ENCODE peak calls at places on chromosome 9, in eight cellular contexts. One of them, this sample, is unnamed.
A peak's percentile ranks its signal among the peaks of the same experiment; 100 is the strongest.

GRCh38 chr9:115250646-115251045 is 132.7 kb upstream of the TNC start:
- DNase-seq in esophagus squamous epithelium: no peak
- DNase-seq in dorsolateral prefrontal cortex: no peak
- DNase-seq in GM04504: peak; percentile 84
- DNase-seq in activated CD8-positive, alpha-beta memory T cell treated with anti-CD3 and anti-CD28 coated beads for 24 hours: no peak
- DNase-seq in SIG-M5: no peak
- DNase-seq in hippocampal formation: no peak
- DNase-seq in stimulated activated CD4-positive, alpha-beta T cell treated with anti-CD3 and anti-CD28 coated beads, TNF-alpha, amount 100 ng/mL, for 1 hour: no peak
- DNase-seq in this sample: no peak

GRCh38 chr9:125674981-125675973 is 31.7 kb downstream of the MAPKAP1 start:
- DNase-seq in SIG-M5: no peak
- DNase-seq in hippocampal formation: no peak
- DNase-seq in stimulated activated CD4-positive, alpha-beta T cell treated with anti-CD3 and anti-CD28 coated beads, TNF-alpha, amount 100 ng/mL, for 1 hour: no peak
- DNase-seq in activated CD8-positive, alpha-beta memory T cell treated with anti-CD3 and anti-CD28 coated beads for 24 hours: no peak
- DNase-seq in GM04504: no peak
- DNase-seq in dorsolateral prefrontal cortex: no peak
- DNase-seq in esophagus squamous epithelium: no peak
- DNase-seq in this sample: no peak

GRCh38 chr9:95433096-95433852 is 83.5 kb downstream of the PTCH1 start:
- DNase-seq in activated CD8-positive, alpha-beta memory T cell treated with anti-CD3 and anti-CD28 coated beads for 24 hours: no peak
- DNase-seq in SIG-M5: no peak
- DNase-seq in dorsolateral prefrontal cortex: no peak
- DNase-seq in hippocampal formation: no peak
- DNase-seq in stimulated activated CD4-positive, alpha-beta T cell treated with anti-CD3 and anti-CD28 coated beads, TNF-alpha, amount 100 ng/mL, for 1 hour: no peak
- DNase-seq in GM04504: no peak
- DNase-seq in esophagus squamous epithelium: no peak
- DNase-seq in this sample: no peak

GRCh38 chr9:93092171-93092991 is 3.6 kb upstream of the CARD19 start:
- DNase-seq in SIG-M5: no peak
- DNase-seq in GM04504: no peak
- DNase-seq in activated CD8-positive, alpha-beta memory T cell treated with anti-CD3 and anti-CD28 coated beads for 24 hours: peak; percentile 53
- DNase-seq in stimulated activated CD4-positive, alpha-beta T cell treated with anti-CD3 and anti-CD28 coated beads, TNF-alpha, amount 100 ng/mL, for 1 hour: no peak
- DNase-seq in hippocampal formation: no peak
- DNase-seq in dorsolateral prefrontal cortex: no peak
- DNase-seq in esophagus squamous epithelium: no peak
- DNase-seq in this sample: peak; percentile 43

GRCh38 chr9:33637881-33638280 is 113.8 kb downstream of the ANKRD18B start:
- DNase-seq in dorsolateral prefrontal cortex: no peak
- DNase-seq in activated CD8-positive, alpha-beta memory T cell treated with anti-CD3 and anti-CD28 coated beads for 24 hours: no peak
- DNase-seq in GM04504: no peak
- DNase-seq in SIG-M5: no peak
- DNase-seq in hippocampal formation: no peak
- DNase-seq in esophagus squamous epithelium: no peak
- DNase-seq in stimulated activated CD4-positive, alpha-beta T cell treated with anti-CD3 and anti-CD28 coated beads, TNF-alpha, amount 100 ng/mL, for 1 hour: no peak
- DNase-seq in this sample: no peak

GRCh38 chr9:87167161-87167560 is 219.9 kb upstream of the GAS1 start:
- DNase-seq in SIG-M5: no peak
- DNase-seq in hippocampal formation: no peak
- DNase-seq in stimulated activated CD4-positive, alpha-beta T cell treated with anti-CD3 and anti-CD28 coated beads, TNF-alpha, amount 100 ng/mL, for 1 hour: no peak
- DNase-seq in activated CD8-positive, alpha-beta memory T cell treated with anti-CD3 and anti-CD28 coated beads for 24 hours: no peak
- DNase-seq in dorsolateral prefrontal cortex: no peak
- DNase-seq in GM04504: no peak
- DNase-seq in esophagus squamous epithelium: no peak
- DNase-seq in this sample: no peak

GRCh38 chr9:89868100-89868499 is 263.3 kb downstream of the GADD45G start:
- DNase-seq in stimulated activated CD4-positive, alpha-beta T cell treated with anti-CD3 and anti-CD28 coated beads, TNF-alpha, amount 100 ng/mL, for 1 hour: no peak
- DNase-seq in hippocampal formation: no peak
- DNase-seq in activated CD8-positive, alpha-beta memory T cell treated with anti-CD3 and anti-CD28 coated beads for 24 hours: no peak
- DNase-seq in esophagus squamous epithelium: no peak
- DNase-seq in GM04504: no peak
- DNase-seq in dorsolateral prefrontal cortex: no peak
- DNase-seq in SIG-M5: no peak
- DNase-seq in this sample: no peak

GRCh38 chr9:70363760-70364159 is 50.7 kb downstream of the KLF9 start:
- DNase-seq in esophagus squamous epithelium: no peak
- DNase-seq in dorsolateral prefrontal cortex: no peak
- DNase-seq in hippocampal formation: no peak
- DNase-seq in activated CD8-positive, alpha-beta memory T cell treated with anti-CD3 and anti-CD28 coated beads for 24 hours: no peak
- DNase-seq in SIG-M5: no peak
- DNase-seq in stimulated activated CD4-positive, alpha-beta T cell treated with anti-CD3 and anti-CD28 coated beads, TNF-alpha, amount 100 ng/mL, for 1 hour: no peak
- DNase-seq in GM04504: no peak
- DNase-seq in this sample: no peak

GRCh38 chr9:124363326-124364096 is 51.7 kb downstream of the PSMB7 start:
- DNase-seq in SIG-M5: no peak
- DNase-seq in dorsolateral prefrontal cortex: no peak
- DNase-seq in activated CD8-positive, alpha-beta memory T cell treated with anti-CD3 and anti-CD28 coated beads for 24 hours: no peak
- DNase-seq in stimulated activated CD4-positive, alpha-beta T cell treated with anti-CD3 and anti-CD28 coated beads, TNF-alpha, amount 100 ng/mL, for 1 hour: no peak
- DNase-seq in esophagus squamous epithelium: no peak
- DNase-seq in hippocampal formation: no peak
- DNase-seq in GM04504: no peak
- DNase-seq in this sample: no peak

GRCh38 chr9:134025606-134026541 is 593 bp downstream of the BRD3OS start:
- DNase-seq in GM04504: peak; percentile 10
- DNase-seq in SIG-M5: no peak
- DNase-seq in activated CD8-positive, alpha-beta memory T cell treated with anti-CD3 and anti-CD28 coated beads for 24 hours: peak; percentile 81
- DNase-seq in esophagus squamous epithelium: peak; percentile 26
- DNase-seq in stimulated activated CD4-positive, alpha-beta T cell treated with anti-CD3 and anti-CD28 coated beads, TNF-alpha, amount 100 ng/mL, for 1 hour: peak; percentile 12
- DNase-seq in hippocampal formation: no peak
- DNase-seq in dorsolateral prefrontal cortex: no peak
- DNase-seq in this sample: peak; percentile 66

GRCh38 chr9:92393686-92394085 is 10.7 kb downstream of the OGN start:
- DNase-seq in hippocampal formation: no peak
- DNase-seq in activated CD8-positive, alpha-beta memory T cell treated with anti-CD3 and anti-CD28 coated beads for 24 hours: no peak
- DNase-seq in dorsolateral prefrontal cortex: no peak
- DNase-seq in SIG-M5: no peak
- DNase-seq in stimulated activated CD4-positive, alpha-beta T cell treated with anti-CD3 and anti-CD28 coated beads, TNF-alpha, amount 100 ng/mL, for 1 hour: no peak
- DNase-seq in esophagus squamous epithelium: no peak
- DNase-seq in GM04504: no peak
- DNase-seq in this sample: no peak

GRCh38 chr9:135471751-135472640 is 7.6 kb upstream of the PPP1R26 start:
- DNase-seq in hippocampal formation: no peak
- DNase-seq in stimulated activated CD4-positive, alpha-beta T cell treated with anti-CD3 and anti-CD28 coated beads, TNF-alpha, amount 100 ng/mL, for 1 hour: no peak
- DNase-seq in activated CD8-positive, alpha-beta memory T cell treated with anti-CD3 and anti-CD28 coated beads for 24 hours: no peak
- DNase-seq in dorsolateral prefrontal cortex: no peak
- DNase-seq in SIG-M5: no peak
- DNase-seq in GM04504: no peak
- DNase-seq in esophagus squamous epithelium: no peak
- DNase-seq in this sample: no peak

GRCh38 chr9:126491256-126491879 is 122.4 kb upstream of the LMX1B start:
- DNase-seq in dorsolateral prefrontal cortex: no peak
- DNase-seq in stimulated activated CD4-positive, alpha-beta T cell treated with anti-CD3 and anti-CD28 coated beads, TNF-alpha, amount 100 ng/mL, for 1 hour: peak; percentile 20
- DNase-seq in esophagus squamous epithelium: no peak
- DNase-seq in activated CD8-positive, alpha-beta memory T cell treated with anti-CD3 and anti-CD28 coated beads for 24 hours: no peak
- DNase-seq in SIG-M5: no peak
- DNase-seq in hippocampal formation: peak; percentile 34
- DNase-seq in GM04504: peak; percentile 27
- DNase-seq in this sample: no peak

GRCh38 chr9:6197330-6197729 is 18.3 kb upstream of the IL33 start:
- DNase-seq in dorsolateral prefrontal cortex: no peak
- DNase-seq in stimulated activated CD4-positive, alpha-beta T cell treated with anti-CD3 and anti-CD28 coated beads, TNF-alpha, amount 100 ng/mL, for 1 hour: no peak
- DNase-seq in esophagus squamous epithelium: no peak
- DNase-seq in SIG-M5: no peak
- DNase-seq in GM04504: no peak
- DNase-seq in activated CD8-positive, alpha-beta memory T cell treated with anti-CD3 and anti-CD28 coated beads for 24 hours: no peak
- DNase-seq in hippocampal formation: no peak
- DNase-seq in this sample: no peak

GRCh38 chr9:84563691-84564090 is 105.8 kb upstream of the NTRK2 start:
- DNase-seq in esophagus squamous epithelium: no peak
- DNase-seq in GM04504: no peak
- DNase-seq in hippocampal formation: no peak
- DNase-seq in stimulated activated CD4-positive, alpha-beta T cell treated with anti-CD3 and anti-CD28 coated beads, TNF-alpha, amount 100 ng/mL, for 1 hour: no peak
- DNase-seq in activated CD8-positive, alpha-beta memory T cell treated with anti-CD3 and anti-CD28 coated beads for 24 hours: no peak
- DNase-seq in SIG-M5: no peak
- DNase-seq in dorsolateral prefrontal cortex: no peak
- DNase-seq in this sample: no peak

GRCh38 chr9:2257530-2257929 is 242.4 kb downstream of the SMARCA2 start:
- DNase-seq in stimulated activated CD4-positive, alpha-beta T cell treated with anti-CD3 and anti-CD28 coated beads, TNF-alpha, amount 100 ng/mL, for 1 hour: no peak
- DNase-seq in GM04504: no peak
- DNase-seq in esophagus squamous epithelium: no peak
- DNase-seq in hippocampal formation: no peak
- DNase-seq in dorsolateral prefrontal cortex: no peak
- DNase-seq in activated CD8-positive, alpha-beta memory T cell treated with anti-CD3 and anti-CD28 coated beads for 24 hours: no peak
- DNase-seq in SIG-M5: no peak
- DNase-seq in this sample: no peak

GRCh38 chr9:134710271-134710540 is 68.6 kb downstream of the COL5A1 start:
- DNase-seq in dorsolateral prefrontal cortex: no peak
- DNase-seq in hippocampal formation: no peak
- DNase-seq in GM04504: no peak
- DNase-seq in esophagus squamous epithelium: no peak
- DNase-seq in activated CD8-positive, alpha-beta memory T cell treated with anti-CD3 and anti-CD28 coated beads for 24 hours: no peak
- DNase-seq in stimulated activated CD4-positive, alpha-beta T cell treated with anti-CD3 and anti-CD28 coated beads, TNF-alpha, amount 100 ng/mL, for 1 hour: no peak
- DNase-seq in SIG-M5: no peak
- DNase-seq in this sample: no peak

GRCh38 chr9:110753734-110754231 is 85.2 kb downstream of the MUSK start:
- DNase-seq in GM04504: no peak
- DNase-seq in esophagus squamous epithelium: no peak
- DNase-seq in stimulated activated CD4-positive, alpha-beta T cell treated with anti-CD3 and anti-CD28 coated beads, TNF-alpha, amount 100 ng/mL, for 1 hour: no peak
- DNase-seq in hippocampal formation: no peak
- DNase-seq in activated CD8-positive, alpha-beta memory T cell treated with anti-CD3 and anti-CD28 coated beads for 24 hours: no peak
- DNase-seq in dorsolateral prefrontal cortex: no peak
- DNase-seq in SIG-M5: no peak
- DNase-seq in this sample: no peak

GRCh38 chr9:77514886-77515711 is 133.0 kb downstream of the GNA14 start:
- DNase-seq in hippocampal formation: no peak
- DNase-seq in stimulated activated CD4-positive, alpha-beta T cell treated with anti-CD3 and anti-CD28 coated beads, TNF-alpha, amount 100 ng/mL, for 1 hour: no peak
- DNase-seq in GM04504: peak; percentile 58
- DNase-seq in SIG-M5: no peak
- DNase-seq in dorsolateral prefrontal cortex: no peak
- DNase-seq in esophagus squamous epithelium: no peak
- DNase-seq in activated CD8-positive, alpha-beta memory T cell treated with anti-CD3 and anti-CD28 coated beads for 24 hours: no peak
- DNase-seq in this sample: no peak

GRCh38 chr9:129701054-129701453 is 35.6 kb downstream of the PRRX2 start:
- DNase-seq in SIG-M5: no peak
- DNase-seq in stimulated activated CD4-positive, alpha-beta T cell treated with anti-CD3 and anti-CD28 coated beads, TNF-alpha, amount 100 ng/mL, for 1 hour: no peak
- DNase-seq in GM04504: no peak
- DNase-seq in activated CD8-positive, alpha-beta memory T cell treated with anti-CD3 and anti-CD28 coated beads for 24 hours: no peak
- DNase-seq in dorsolateral prefrontal cortex: no peak
- DNase-seq in esophagus squamous epithelium: no peak
- DNase-seq in hippocampal formation: no peak
- DNase-seq in this sample: no peak

GRCh38 chr9:134442486-134443168 is 116.4 kb downstream of the RXRA start:
- DNase-seq in esophagus squamous epithelium: no peak
- DNase-seq in stimulated activated CD4-positive, alpha-beta T cell treated with anti-CD3 and anti-CD28 coated beads, TNF-alpha, amount 100 ng/mL, for 1 hour: no peak
- DNase-seq in SIG-M5: no peak
- DNase-seq in GM04504: no peak
- DNase-seq in activated CD8-positive, alpha-beta memory T cell treated with anti-CD3 and anti-CD28 coated beads for 24 hours: no peak
- DNase-seq in hippocampal formation: no peak
- DNase-seq in dorsolateral prefrontal cortex: no peak
- DNase-seq in this sample: no peak

GRCh38 chr9:15882328-15882727 is 329.5 kb downstream of the CCDC171 start:
- DNase-seq in stimulated activated CD4-positive, alpha-beta T cell treated with anti-CD3 and anti-CD28 coated beads, TNF-alpha, amount 100 ng/mL, for 1 hour: no peak
- DNase-seq in GM04504: no peak
- DNase-seq in hippocampal formation: no peak
- DNase-seq in esophagus squamous epithelium: no peak
- DNase-seq in dorsolateral prefrontal cortex: no peak
- DNase-seq in SIG-M5: no peak
- DNase-seq in activated CD8-positive, alpha-beta memory T cell treated with anti-CD3 and anti-CD28 coated beads for 24 hours: no peak
- DNase-seq in this sample: no peak

This sample was measured in right lobe of liver.